ENCODE peak calls at places on chromosomes 4 and X, in four cellular contexts. H is K562, V is HepG2, U is WTC11. D is an unnamed sample.

GRCh38 chrX:155880586-155881157 is 473 bp upstream of the VAMP7 start:
- DNase-seq in V (no peak), H (peak), U (no peak), D (no peak)

GRCh38 chr4:149638073-149638472 is 177.6 kb downstream of the IQCM start:
- DNase-seq in H (no peak), V (no peak), U (no peak), D (no peak)

GRCh38 chrX:139932077-139932900 is 564 bp downstream of the ATP11C start:
- DNase-seq in U (peak), V (no peak), H (peak), D (peak)

GRCh38 chr4:121484633-121485032 is 103.8 kb upstream of the QRFPR start:
- DNase-seq in U (peak), V (peak), H (peak), D (peak)

GRCh38 chrX:13090261-13091110 is 46.1 kb upstream of the FAM9C start:
- DNase-seq in V (peak), U (no peak), H (peak), D (no peak)

GRCh38 chrX:45596190-45596808 is 395.6 kb upstream of the DIPK2B start:
- DNase-seq in V (no peak), H (no peak), U (no peak), D (no peak)

GRCh38 chr4:122218762-122219161 is 66.6 kb downstream of the BLTP1 start:
- DNase-seq in H (peak), V (peak), U (no peak), D (no peak)

GRCh38 chr4:25938251-25939186 is 24.5 kb downstream of the SMIM20 start:
- DNase-seq in H (no peak), U (no peak), V (no peak), D (no peak)

GRCh38 chr4:110268352-110268751 is 69.9 kb upstream of the ELOVL6 start:
- DNase-seq in U (no peak), H (no peak), V (no peak), D (no peak)

GRCh38 chr4:119755599-119755998 is 127.0 kb upstream of the PDE5A start:
- DNase-seq in H (no peak), V (no peak), U (no peak), D (no peak)

GRCh38 chrX:105167233-105167632 is 53.3 kb downstream of the TEX13A start:
- DNase-seq in H (no peak), V (no peak), U (no peak), D (no peak)

GRCh38 chr4:161929966-161930365 is 233.8 kb downstream of the FSTL5 start:
- DNase-seq in H (no peak), U (no peak), V (no peak), D (no peak)

GRCh38 chr4:8045909-8046308 is 106.2 kb upstream of the AFAP1 start:
- DNase-seq in U (peak), V (no peak), H (no peak), D (no peak)

GRCh38 chr4:145293658-145294057 is 113.3 kb upstream of the OTUD4 start:
- DNase-seq in U (no peak), H (no peak), V (no peak), D (no peak)

GRCh38 chr4:101136373-101137370 is 210.7 kb downstream of the PPP3CA start:
- DNase-seq in V (no peak), H (no peak), U (no peak), D (no peak)

GRCh38 chr4:102076622-102077021 is 268.7 kb downstream of the SLC39A8 start:
- DNase-seq in H (no peak), V (no peak), U (no peak), D (no peak)

GRCh38 chr4:169885893-169886292 is 128.1 kb upstream of the HPF1 start:
- DNase-seq in H (no peak), V (no peak), U (no peak), D (no peak)

GRCh38 chrX:71579136-71579989 is 1.1 kb downstream of the GCNA start:
- DNase-seq in H (peak), V (no peak), U (peak), D (no peak)

GRCh38 chr4:92516450-92516849 is 212.7 kb downstream of the GRID2 start:
- DNase-seq in U (no peak), H (no peak), V (no peak), D (no peak)

GRCh38 chrX:70455366-70456202 is 10.9 kb downstream of the DLG3 start:
- DNase-seq in U (peak), V (no peak), H (no peak), D (no peak)

GRCh38 chrX:10884246-10884645 is 226.9 kb upstream of the HCCS start:
- DNase-seq in H (no peak), V (no peak), U (no peak), D (no peak)

GRCh38 chrX:28552882-28553829 is 34.1 kb upstream of the IL1RAPL1 start:
- DNase-seq in U (no peak), H (no peak), V (no peak), D (no peak)

GRCh38 chrX:28550331-28550872 is 36.8 kb upstream of the IL1RAPL1 start:
- DNase-seq in H (no peak), V (no peak), U (no peak), D (no peak)

GRCh38 chrX:28549839-28550238 is 37.4 kb upstream of the IL1RAPL1 start:
- DNase-seq in H (no peak), V (no peak), U (peak), D (no peak)

GRCh38 chrX:28552322-28552721 is 34.9 kb upstream of the IL1RAPL1 start:
- DNase-seq in H (no peak), V (no peak), U (no peak), D (no peak)
- TF ChIP-seq NR3C1 in H (no peak), V (no peak), U (no peak), D (no peak)

GRCh38 chr4:108693819-108694218 is 43.4 kb downstream of the OSTC start:
- DNase-seq in H (no peak), U (no peak), V (no peak), D (no peak)
- TF ChIP-seq NR3C1 in H (no peak), U (no peak), V (no peak), D (no peak)

GRCh38 chrX:99371976-99372595 is 1038.0 kb downstream of the PCDH19 start:
- DNase-seq in H (no peak), U (no peak), V (no peak), D (no peak)
- TF ChIP-seq NR3C1 in H (no peak), U (no peak), V (no peak), D (no peak)

GRCh38 chrX:49193542-49193964 is 6.4 kb downstream of the SYP start:
- DNase-seq in H (no peak), U (no peak), V (no peak), D (no peak)

GRCh38 chrX:49188468-49189076 is 2.4 kb upstream of the PRICKLE3 start:
- DNase-seq in U (no peak), V (no peak), H (no peak), D (no peak)

GRCh38 chrX:49190783-49191032 is 4.5 kb upstream of the PRICKLE3 start:
- DNase-seq in H (no peak), V (no peak), U (no peak), D (no peak)

GRCh38 chrX:49191033-49191871 is 5.1 kb upstream of the PRICKLE3 start:
- DNase-seq in H (peak), U (peak), V (peak), D (peak)

GRCh38 chrX:49192722-49193328 is 6.7 kb upstream of the PRICKLE3 start:
- DNase-seq in U (peak), V (no peak), H (peak), D (no peak)
- TF ChIP-seq NR3C1 in U (no peak), V (no peak), H (no peak), D (no peak)

GRCh38 chr4:20831746-20832145 is 131.5 kb downstream of the PACRGL start:
- DNase-seq in H (no peak), V (no peak), U (no peak), D (no peak)
- TF ChIP-seq NR3C1 in H (no peak), V (no peak), U (no peak), D (no peak)

GRCh38 chr4:2935762-2936743 is 27.2 kb downstream of the NOP14 start:
- DNase-seq in H (peak), U (no peak), V (no peak), D (peak)
- TF ChIP-seq NR3C1 in H (no peak), U (no peak), V (no peak), D (no peak)

GRCh38 chrX:110684653-110685052 is 111.0 kb downstream of the CHRDL1 start:
- DNase-seq in H (no peak), U (no peak), V (no peak), D (no peak)
- TF ChIP-seq NR3C1 in H (no peak), U (no peak), V (no peak), D (no peak)

GRCh38 chr4:107034982-107035710 is 967 bp downstream of the DKK2 start:
- DNase-seq in V (no peak), U (peak), H (no peak), D (no peak)

GRCh38 chr4:107034091-107034698 is 1.9 kb downstream of the DKK2 start:
- DNase-seq in U (peak), H (peak), V (peak), D (no peak)

GRCh38 chr4:107035711-107036601 is at the start of gene DKK2:
- DNase-seq in V (no peak), H (no peak), U (peak), D (no peak)

GRCh38 chr4:107036602-107037151 is 564 bp upstream of the DKK2 start:
- DNase-seq in V (no peak), U (no peak), H (no peak), D (no peak)

GRCh38 chr4:107037188-107037587 is 1.1 kb upstream of the DKK2 start:
- DNase-seq in V (no peak), U (peak), H (peak), D (no peak)
- TF ChIP-seq NR3C1 in V (no peak), U (no peak), H (no peak), D (no peak)

GRCh38 chr4:52057196-52057595 is 6.1 kb downstream of the SPATA18 start:
- DNase-seq in V (no peak), H (no peak), U (no peak), D (no peak)

GRCh38 chr4:52054254-52054653 is 3.1 kb downstream of the SPATA18 start:
- DNase-seq in V (no peak), U (no peak), H (no peak), D (no peak)

GRCh38 chr4:52051213-52051614 is at the start of gene SPATA18:
- DNase-seq in H (no peak), U (peak), V (no peak), D (peak)

GRCh38 chr4:52052475-52052780 is 1.3 kb downstream of the SPATA18 start:
- DNase-seq in H (no peak), V (peak), U (no peak), D (no peak)

DNA sequence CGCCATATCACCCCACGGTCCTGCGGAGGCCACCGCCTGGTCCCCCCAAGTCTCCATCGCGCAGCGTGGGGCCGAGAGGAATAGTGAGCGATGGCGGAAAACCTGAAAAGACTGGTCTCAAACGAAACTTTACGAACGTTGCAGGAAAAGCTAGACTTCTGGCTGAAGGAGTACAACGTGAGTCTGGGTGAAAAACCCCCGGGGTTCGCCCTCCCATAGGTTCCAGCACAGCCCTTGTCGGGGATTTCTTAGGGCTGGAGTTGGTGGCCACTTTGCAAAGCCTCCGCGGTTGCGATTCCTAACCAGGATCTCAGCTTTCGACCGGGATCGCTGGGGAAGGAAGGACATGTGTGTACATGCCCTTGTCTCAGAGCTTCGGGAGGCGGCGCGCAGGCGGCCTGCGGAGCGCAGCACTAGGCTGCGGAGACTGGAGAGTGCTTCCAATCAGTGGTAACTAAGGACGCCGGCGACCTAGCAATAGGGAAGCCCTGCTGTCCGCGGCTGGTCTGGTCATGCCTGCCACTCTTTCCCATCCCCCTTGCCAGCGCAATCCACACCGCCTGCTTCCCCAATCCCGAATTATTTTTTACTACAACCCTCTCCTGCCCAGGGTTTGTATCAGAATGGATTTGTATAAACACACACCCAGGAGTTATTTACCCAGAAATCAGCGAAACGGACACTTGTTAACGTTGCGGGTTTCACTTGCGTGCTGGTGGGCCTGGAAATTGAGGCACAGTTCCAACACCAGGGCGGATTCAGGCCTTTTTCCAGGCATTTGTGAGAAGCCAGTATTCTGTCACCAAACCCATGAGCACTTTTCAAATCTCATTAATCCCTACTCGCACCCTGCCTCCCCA is 741 bp downstream of the SPATA18 start:
- DNase-seq in U (peak), H (no peak), V (peak), D (peak)
- TF ChIP-seq NR3C1 in U (no peak), H (no peak), V (no peak), D (no peak)

DNA sequence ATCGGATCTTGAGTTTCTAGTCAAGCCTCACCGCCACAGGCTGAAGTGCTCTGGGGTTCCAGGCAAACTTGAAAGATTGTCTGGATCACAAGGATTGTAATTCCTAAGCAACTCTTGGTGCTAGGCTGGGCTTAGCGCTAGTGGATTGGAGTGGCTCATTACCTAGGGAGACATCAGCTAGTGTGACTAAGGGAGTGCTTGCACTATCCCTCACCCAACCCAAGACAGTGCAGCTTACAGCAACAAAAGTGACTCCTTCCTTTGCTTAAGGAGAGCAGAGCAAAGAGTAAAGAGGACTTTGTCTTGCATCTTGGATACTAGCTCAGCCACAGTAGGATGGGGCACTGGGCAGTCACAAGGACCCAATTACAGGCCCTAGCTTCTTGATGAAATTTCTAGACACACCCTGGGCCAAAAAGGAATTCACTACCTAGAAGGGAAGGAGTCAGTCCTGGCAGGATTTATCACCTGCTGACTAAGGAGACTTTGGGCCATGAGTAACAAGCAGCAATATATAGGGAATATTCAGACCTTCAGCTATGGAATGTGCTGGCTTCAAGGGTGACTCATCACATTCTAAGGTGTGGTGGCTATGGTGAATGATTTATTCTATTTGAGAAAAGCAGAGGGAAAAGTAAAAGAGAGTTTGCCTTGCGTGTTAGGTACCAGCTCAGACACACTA is 1212.4 kb downstream of the PCDH18 start:
- DNase-seq in V (peak), U (no peak), H (no peak), D (peak)
- TF ChIP-seq NR3C1 in V (no peak), U (no peak), H (no peak), D (no peak)